ENCODE peak calls at places on chromosomes 1 and 21, in four cellular contexts. V, P, R and W are unnamed samples. For H3K4me1, the result is how much of the 10 kb centered on the place peaks cover.

GRCh38 chr1:166813508-166814223 is 25.6 kb upstream of the POGK start:
- DNase-seq in P (no peak), V (no peak), R (no peak), W (no peak)

GRCh38 chr1:17121881-17122280 is 2.6 kb upstream of the PADI2 start:
- DNase-seq in P (no peak), R (no peak), V (no peak), W (no peak)

GRCh38 chr1:153363641-153364040 is 6.0 kb downstream of the S100A9 start:
- DNase-seq in P (no peak), V (no peak), R (no peak), W (no peak)

GRCh38 chr1:115194571-115194970 is 105.3 kb upstream of the TSPAN2 start:
- DNase-seq in R (no peak), P (no peak), V (no peak), W (no peak)

GRCh38 chr1:211951856-211952255 is 83.5 kb downstream of the INTS7 start:
- DNase-seq in R (peak), V (no peak), P (no peak), W (no peak)

GRCh38 chr1:11730429-11730861 is 5.5 kb upstream of the AGTRAP start:
- DNase-seq in V (no peak), P (no peak), R (peak), W (no peak)

GRCh38 chr1:218348628-218349185 is 3.6 kb downstream of the TGFB2 start:
- DNase-seq in P (no peak), R (peak), V (no peak), W (no peak)

GRCh38 chr21:41219498-41220207 is 51.7 kb downstream of the BACE2 start:
- DNase-seq in P (no peak), R (no peak), V (no peak), W (no peak)

GRCh38 chr1:208536176-208536575 is 292.0 kb upstream of the PLXNA2 start:
- DNase-seq in V (no peak), P (no peak), R (no peak), W (no peak)

GRCh38 chr1:213163278-213163711 is 112.3 kb downstream of the RPS6KC1 start:
- DNase-seq in R (peak), P (no peak), V (no peak), W (peak)

GRCh38 chr1:159922499-159923202 is 2.7 kb downstream of the TAGLN2 start:
- DNase-seq in V (peak), R (peak), P (peak), W (no peak)

GRCh38 chr1:41811978-41812852 is 106.5 kb downstream of the HIVEP3 start:
- DNase-seq in R (peak), V (peak), P (no peak), W (peak)

GRCh38 chr1:162055062-162055461 is 14.4 kb upstream of the NOS1AP start:
- DNase-seq in R (peak), P (no peak), V (no peak), W (no peak)

GRCh38 chr1:31427322-31427721 is 14.3 kb downstream of the SERINC2 start:
- DNase-seq in R (no peak), V (no peak), P (no peak), W (no peak)

GRCh38 chr1:241828576-241828975 is 19.4 kb upstream of the EXO1 start:
- DNase-seq in R (peak), V (no peak), P (no peak), W (no peak)

GRCh38 chr1:38489844-38490270 is 369.7 kb downstream of the RRAGC start:
- DNase-seq in V (no peak), P (no peak), R (peak), W (peak)

DNA sequence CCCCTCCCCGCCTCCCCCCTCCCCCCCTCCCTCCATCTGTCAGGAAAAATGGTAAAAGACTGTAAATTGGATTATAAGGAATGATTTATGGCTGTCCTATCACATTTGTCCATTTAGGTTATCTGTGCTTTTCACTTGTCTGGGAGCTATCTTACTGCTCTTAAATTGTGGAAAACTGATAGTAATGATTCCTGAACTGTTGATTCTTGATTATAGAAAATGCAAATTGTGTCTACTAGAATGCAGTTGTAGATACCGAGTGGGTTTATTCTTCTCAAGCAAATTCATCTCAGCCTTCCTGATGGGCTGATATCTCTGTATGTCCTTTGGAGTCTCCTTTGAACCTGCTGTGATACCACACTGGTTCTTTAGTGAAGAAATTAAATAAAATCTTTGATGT is 12.3 kb downstream of the RYR2 start:
- DNase-seq in V (no peak), P (no peak), R (no peak), W (no peak)
- H3K4me1 ChIP-seq in V (under half), P (under half), R (under half), W (under half)

GRCh38 chr1:9690440-9691107 is 39.0 kb downstream of the PIK3CD start:
- DNase-seq in R (no peak), P (no peak), V (no peak), W (no peak)

GRCh38 chr1:9691726-9692125 is 40.2 kb downstream of the PIK3CD start:
- DNase-seq in R (no peak), V (no peak), P (no peak), W (no peak)

GRCh38 chr1:9689011-9689706 is 37.6 kb downstream of the PIK3CD start:
- DNase-seq in V (peak), P (peak), R (peak), W (peak)

GRCh38 chr1:9689971-9690381 is 38.4 kb downstream of the PIK3CD start:
- DNase-seq in R (peak), V (peak), P (peak), W (no peak)

GRCh38 chr1:9691108-9691445 is 39.5 kb downstream of the PIK3CD start:
- DNase-seq in V (no peak), P (no peak), R (peak), W (no peak)
- H3K4me1 ChIP-seq in V (under half), P (under half), R (under half), W (under half)

GRCh38 chr1:23120383-23120782 is 48.3 kb downstream of the LUZP1 start:
- DNase-seq in V (no peak), P (no peak), R (no peak), W (no peak)

GRCh38 chr1:23116921-23117699 is 51.5 kb downstream of the LUZP1 start:
- DNase-seq in R (no peak), V (no peak), P (no peak), W (no peak)

GRCh38 chr1:23118407-23118806 is 50.2 kb downstream of the LUZP1 start:
- DNase-seq in V (no peak), P (no peak), R (no peak), W (no peak)

GRCh38 chr1:23116216-23116836 is 52.3 kb downstream of the LUZP1 start:
- DNase-seq in R (no peak), V (no peak), P (no peak), W (no peak)

DNA sequence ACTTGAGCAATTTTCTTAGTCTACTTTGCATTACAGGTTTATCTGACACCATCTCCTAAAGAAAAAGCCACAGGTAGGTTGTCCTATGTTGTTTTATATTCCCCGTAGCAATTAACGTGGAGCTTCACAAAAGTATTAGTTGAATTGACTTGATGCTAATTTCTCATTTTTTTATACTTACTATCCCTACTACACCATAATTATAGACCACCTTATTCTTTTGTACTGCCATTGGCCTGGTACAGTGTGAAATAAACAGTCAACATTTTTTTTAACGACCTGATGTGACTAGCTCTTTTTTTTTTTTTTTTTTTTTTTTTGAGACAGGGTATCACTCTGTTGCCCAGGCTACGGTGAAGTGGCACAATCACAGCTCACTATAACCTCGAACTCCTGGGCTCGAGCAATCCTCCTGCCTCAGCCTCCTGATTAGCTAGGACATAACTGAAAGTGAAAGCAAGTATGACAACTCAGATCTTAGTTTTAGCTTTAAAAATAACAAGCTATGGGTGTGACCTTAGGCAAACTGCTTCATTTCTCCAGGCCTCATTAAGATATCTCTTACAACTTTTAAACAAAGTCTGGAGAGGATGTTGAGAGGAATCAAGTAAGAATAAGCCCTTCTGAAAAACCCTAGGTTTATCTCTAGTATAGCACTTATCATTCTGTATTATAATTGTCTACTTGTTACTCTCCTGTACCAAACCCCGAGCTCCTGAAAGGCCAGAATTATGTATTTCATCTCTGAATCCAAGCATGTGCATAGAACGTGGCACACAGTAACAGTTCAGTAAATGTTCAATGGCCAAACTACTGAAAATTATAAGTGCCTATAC is 49.5 kb downstream of the LUZP1 start:
- DNase-seq in V (no peak), P (no peak), R (peak), W (no peak)
- H3K4me1 ChIP-seq in V (under half), P (half or more), R (under half), W (under half)

DNA sequence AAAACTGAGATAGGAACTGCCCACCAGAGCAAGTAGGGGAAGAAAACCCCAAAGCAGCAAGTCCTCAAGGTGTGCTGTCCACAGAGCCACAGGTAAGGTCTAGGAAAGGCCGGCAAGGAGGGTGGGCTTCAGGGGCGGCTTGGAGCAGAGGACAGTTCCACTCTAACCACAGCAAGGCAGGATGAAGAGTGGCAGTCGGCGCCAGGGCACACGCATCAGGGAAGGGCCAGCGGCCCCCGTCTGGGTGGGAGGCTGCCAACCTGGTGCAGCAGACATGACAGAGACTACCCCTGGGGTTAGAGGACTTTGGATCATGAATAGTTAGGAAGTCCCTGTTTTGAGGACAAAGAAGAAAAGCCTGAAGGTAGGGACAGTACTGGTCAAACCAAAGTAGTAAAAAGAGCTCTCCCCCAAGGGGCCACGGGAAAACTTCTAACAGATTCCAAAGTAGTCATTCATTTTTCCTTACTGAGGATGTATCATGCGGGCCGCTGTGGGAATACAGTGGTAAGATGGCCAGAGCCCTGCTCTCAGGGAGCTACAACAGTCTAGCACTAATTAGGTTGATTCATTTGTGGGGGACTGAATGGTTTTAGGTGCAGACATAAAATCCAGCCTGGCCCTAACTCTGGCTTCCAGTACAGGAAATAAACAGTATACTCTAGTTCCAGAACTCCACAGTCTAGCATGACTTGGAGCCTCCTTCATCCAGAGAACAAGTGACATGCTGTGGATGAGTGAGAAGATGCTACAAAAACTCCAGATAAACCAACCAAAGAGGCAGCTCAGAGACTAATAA is 3.5 kb upstream of the RAP1GAP start:
- DNase-seq in R (no peak), P (peak), V (no peak), W (no peak)
- H3K4me1 ChIP-seq in R (under half), P (under half), V (under half), W (under half)